ENCODE peak calls at places on chromosome 7, in six cellular contexts. X is mesenchymal stem cell, V is neuronal stem cell, Y is H9, R is H1, J is trophoblast cell. I is an unnamed sample.

GRCh38 chr7:17062433-17063383 is 180.9 kb upstream of the AGR3 start:
- DNase-seq in X (no peak), V (no peak), Y (no peak), R (no peak), J (no peak), I (peak)

GRCh38 chr7:106582365-106582764 is 78.6 kb downstream of the CCDC71L start:
- DNase-seq in X (no peak), V (no peak), Y (no peak), R (no peak), J (no peak), I (no peak)

GRCh38 chr7:95772771-95773581 is 622 bp downstream of the DYNC1I1 start:
- DNase-seq in X (peak), V (peak), Y (peak), R (peak), J (no peak), I (no peak)

GRCh38 chr7:50565559-50565916 is 333 bp upstream of the DDC start:
- DNase-seq in X (no peak), V (no peak), Y (no peak), R (no peak), J (no peak), I (no peak)

GRCh38 chr7:111735661-111736323 is 173.5 kb upstream of the IMMP2L start:
- DNase-seq in X (peak), V (peak), Y (peak), R (peak), J (peak), I (peak)

GRCh38 chr7:24705481-24705954 is 51.7 kb downstream of the GSDME start:
- DNase-seq in X (no peak), V (no peak), Y (no peak), R (peak), J (no peak), I (no peak)

GRCh38 chr7:75980126-75980864 is 14.1 kb downstream of the TMEM120A start:
- DNase-seq in X (no peak), V (no peak), Y (no peak), R (no peak), J (no peak), I (no peak)

GRCh38 chr7:10934292-10934691 is 39.4 kb upstream of the PHF14 start:
- DNase-seq in X (peak), V (no peak), Y (no peak), R (no peak), J (no peak), I (peak)

GRCh38 chr7:12716722-12717121 is 29.3 kb downstream of the ARL4A start:
- DNase-seq in X (no peak), V (no peak), Y (no peak), R (no peak), J (no peak), I (no peak)

GRCh38 chr7:66413379-66414114 is 208.4 kb downstream of the TPST1 start:
- DNase-seq in X (peak), V (peak), Y (peak), R (peak), J (peak), I (peak)

GRCh38 chr7:7639847-7640220 is 718 bp upstream of the UMAD1 start:
- DNase-seq in X (peak), V (no peak), Y (no peak), R (no peak), J (peak), I (peak)

GRCh38 chr7:131895541-131896173 is 339.2 kb upstream of the PODXL start:
- DNase-seq in X (peak), V (no peak), Y (peak), R (no peak), J (no peak), I (peak)

GRCh38 chr7:141272417-141272816 is 198.6 kb downstream of the TMEM178B start:
- DNase-seq in X (no peak), V (no peak), Y (no peak), R (no peak), J (no peak), I (no peak)

GRCh38 chr7:1659696-1660095 is 10.4 kb upstream of the ELFN1 start:
- DNase-seq in X (peak), V (no peak), Y (no peak), R (no peak), J (no peak), I (peak)

GRCh38 chr7:131898418-131898817 is 342.0 kb upstream of the PODXL start:
- DNase-seq in X (no peak), V (no peak), Y (no peak), R (no peak), J (no peak), I (no peak)

GRCh38 chr7:136064098-136064497 is 86.9 kb upstream of the MTPN start:
- DNase-seq in X (peak), V (no peak), Y (no peak), R (no peak), J (no peak), I (no peak)

GRCh38 chr7:108973075-108973474 is 403.4 kb downstream of the DNAJB9 start:
- DNase-seq in X (no peak), V (no peak), Y (no peak), R (no peak), J (no peak), I (no peak)

GRCh38 chr7:75617634-75618234 is 121.0 kb downstream of the HIP1 start:
- DNase-seq in X (peak), V (no peak), Y (no peak), R (no peak), J (peak), I (no peak)

GRCh38 chr7:24980695-24981543 is 941 bp upstream of the OSBPL3 start:
- DNase-seq in X (peak), V (no peak), Y (peak), R (peak), J (peak), I (peak)

GRCh38 chr7:5679047-5679740 is 102.3 kb downstream of the RNF216 start:
- DNase-seq in X (no peak), V (peak), Y (no peak), R (no peak), J (no peak), I (no peak)

GRCh38 chr7:118239014-118239413 is 14.5 kb downstream of the ANKRD7 start:
- DNase-seq in X (no peak), V (no peak), Y (peak), R (peak), J (no peak), I (no peak)

GRCh38 chr7:118232837-118233236 is 8.3 kb downstream of the ANKRD7 start:
- DNase-seq in X (no peak), V (no peak), Y (no peak), R (no peak), J (no peak), I (no peak)

DNA sequence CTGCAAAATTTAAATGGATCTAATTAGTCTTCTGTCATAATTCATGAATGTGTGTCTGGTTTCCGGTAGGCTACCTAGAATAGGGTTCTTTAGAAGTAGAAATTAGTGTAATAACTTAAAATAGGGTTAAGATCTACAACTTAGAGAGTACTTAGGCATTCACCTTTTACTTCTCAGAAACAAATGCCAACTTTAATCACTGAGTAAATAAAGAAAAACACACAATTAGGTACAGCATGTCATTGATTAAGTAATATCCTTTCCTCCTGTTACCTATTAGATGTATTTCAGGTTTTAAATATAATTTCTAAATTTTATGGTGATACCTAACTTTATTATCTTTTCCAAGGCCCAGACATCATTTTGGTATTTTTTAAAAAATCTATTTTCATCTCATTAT is 9.3 kb downstream of the ANKRD7 start:
- DNase-seq in X (no peak), V (no peak), Y (no peak), R (no peak), J (no peak), I (no peak)
- H3K14ac ChIP-seq in X (no peak), V (no peak), Y (no peak), R (no peak), J (no peak), I (no peak)

GRCh38 chr7:99195867-99196266 is 12.0 kb downstream of the KPNA7 start:
- DNase-seq in X (no peak), V (no peak), Y (no peak), R (no peak), J (no peak), I (no peak)
- H2AFZ ChIP-seq in X (no peak), V (no peak), Y (no peak), R (peak), J (no peak), I (no peak)

GRCh38 chr7:36308031-36308430 is 81.6 kb upstream of the ANLN start:
- DNase-seq in X (peak), V (no peak), Y (no peak), R (peak), J (no peak), I (no peak)
- H3K14ac ChIP-seq in X (no peak), V (no peak), Y (peak), R (no peak), J (no peak), I (no peak)

DNA sequence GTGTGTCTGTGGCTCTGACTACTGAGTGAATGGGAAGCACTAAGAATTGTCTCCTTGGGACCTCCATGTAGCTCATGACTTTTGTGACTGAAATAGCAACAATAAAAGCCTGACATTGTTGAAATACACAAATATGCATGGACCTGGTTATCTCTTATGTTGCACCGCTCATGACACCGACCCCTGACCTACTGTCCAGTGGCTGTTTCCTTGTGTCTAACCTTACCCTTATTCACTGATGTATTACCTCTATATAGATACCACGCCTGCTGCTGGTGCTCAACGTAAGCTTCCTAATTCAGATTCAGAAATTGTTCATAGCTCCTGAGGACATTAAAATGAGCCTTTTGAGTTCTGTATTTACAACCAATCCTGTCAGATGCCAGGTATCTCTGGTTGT is 243.4 kb upstream of the SEMA3C start:
- DNase-seq in X (no peak), V (no peak), Y (no peak), R (no peak), J (peak), I (no peak)
- H2AFZ ChIP-seq in X (no peak), V (no peak), Y (no peak), R (no peak), J (no peak), I (no peak)

GRCh38 chr7:33070277-33070676 is 7.7 kb upstream of the NT5C3A start:
- DNase-seq in X (no peak), V (no peak), Y (no peak), R (no peak), J (no peak), I (no peak)
- H3K14ac ChIP-seq in X (no peak), V (no peak), Y (no peak), R (no peak), J (no peak), I (no peak)

GRCh38 chr7:38244516-38244915 is 28.9 kb downstream of the TARP start:
- DNase-seq in X (no peak), V (no peak), Y (no peak), R (no peak), J (no peak), I (no peak)
- H2AFZ ChIP-seq in X (no peak), V (no peak), Y (no peak), R (no peak), J (no peak), I (no peak)

GRCh38 chr7:43166686-43167085 is 54.2 kb downstream of the HECW1 start:
- DNase-seq in X (no peak), V (no peak), Y (no peak), R (no peak), J (no peak), I (no peak)
- H3K14ac ChIP-seq in X (no peak), V (no peak), Y (no peak), R (no peak), J (no peak), I (no peak)

DNA sequence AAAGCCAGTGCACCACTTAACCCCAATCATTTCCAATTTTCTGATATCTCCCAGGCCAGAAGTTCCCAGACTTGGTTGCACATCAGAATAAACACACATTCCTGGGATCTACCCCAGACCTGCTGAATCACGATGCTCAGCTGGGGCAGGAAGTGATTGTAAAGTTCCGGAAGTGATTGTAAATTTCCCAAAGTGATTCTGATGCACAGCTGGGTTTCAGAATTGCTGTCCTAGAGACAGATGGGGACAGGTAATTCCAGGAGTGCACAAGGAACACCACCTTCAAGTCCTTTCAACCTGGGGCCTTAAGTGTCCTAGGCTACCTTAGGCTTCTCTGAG is 104.2 kb upstream of the EEPD1 start:
- DNase-seq in X (peak), V (no peak), Y (no peak), R (no peak), J (no peak), I (peak)
- H2AFZ ChIP-seq in X (no peak), V (no peak), Y (no peak), R (no peak), J (no peak), I (peak)

DNA sequence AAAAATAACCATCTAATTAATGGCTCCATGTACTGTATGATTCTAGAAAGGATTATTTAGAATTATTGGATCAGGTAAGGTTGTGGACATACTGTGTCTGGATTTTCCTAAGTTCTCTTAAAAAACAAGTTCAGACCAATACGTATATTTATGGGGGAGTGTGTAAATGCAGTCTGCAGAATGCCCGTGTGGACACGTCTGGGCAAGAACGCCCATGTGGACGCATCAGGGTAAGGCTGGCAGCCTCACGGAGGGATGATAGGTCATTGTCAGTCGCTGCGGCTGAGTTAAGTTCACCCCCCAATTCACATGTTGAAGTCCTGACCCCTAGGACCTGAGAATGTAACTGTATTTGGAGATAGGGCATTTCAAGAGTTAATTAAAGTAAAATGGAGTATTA is 160.0 kb upstream of the SHH start:
- DNase-seq in X (no peak), V (no peak), Y (peak), R (no peak), J (no peak), I (no peak)
- H3K14ac ChIP-seq in X (no peak), V (no peak), Y (no peak), R (no peak), J (no peak), I (no peak)

GRCh38 chr7:122584852-122585251 is 114.1 kb downstream of the RNF133 start:
- DNase-seq in X (no peak), V (no peak), Y (no peak), R (no peak), J (no peak), I (no peak)

GRCh38 chr7:122588621-122589020 is 110.3 kb downstream of the RNF133 start:
- DNase-seq in X (no peak), V (no peak), Y (no peak), R (no peak), J (no peak), I (no peak)
- H2AFZ ChIP-seq in X (no peak), V (no peak), Y (no peak), R (no peak), J (no peak), I (no peak)